ENCODE peak calls at places on chromosomes 1 and 21, in seven cellular contexts. One of them, this sample, is unnamed.

GRCh38 chr21:14545906-14546480 is at the start of gene SAMSN1:
- DNase-seq in vagina: no peak
- DNase-seq in GM13977: peak; percentile 23
- DNase-seq in right cardiac atrium: peak; percentile 52
- DNase-seq in heart right ventricle: no peak
- DNase-seq in HFFc6: no peak
- DNase-seq in NCI-H510A treated with DMSO at 0.1 percent for 48 hours: no peak
- DNase-seq in this sample: no peak

GRCh38 chr1:193435771-193436170 is 249.4 kb upstream of the B3GALT2 start:
- DNase-seq in vagina: no peak
- DNase-seq in GM13977: no peak
- DNase-seq in NCI-H510A treated with DMSO at 0.1 percent for 48 hours: no peak
- DNase-seq in HFFc6: no peak
- DNase-seq in heart right ventricle: no peak
- DNase-seq in right cardiac atrium: no peak
- DNase-seq in this sample: no peak

GRCh38 chr1:41025979-41026819 is 4.7 kb upstream of the SLFNL1 start:
- DNase-seq in heart right ventricle: no peak
- DNase-seq in GM13977: no peak
- DNase-seq in vagina: no peak
- DNase-seq in right cardiac atrium: no peak
- DNase-seq in HFFc6: no peak
- DNase-seq in NCI-H510A treated with DMSO at 0.1 percent for 48 hours: no peak
- DNase-seq in this sample: no peak

GRCh38 chr1:86140481-86140880 is 16.1 kb downstream of the COL24A1 start:
- DNase-seq in NCI-H510A treated with DMSO at 0.1 percent for 48 hours: no peak
- DNase-seq in GM13977: no peak
- DNase-seq in vagina: no peak
- DNase-seq in heart right ventricle: no peak
- DNase-seq in right cardiac atrium: peak; percentile 29
- DNase-seq in HFFc6: no peak
- DNase-seq in this sample: no peak

GRCh38 chr1:209405183-209405823 is 178.2 kb upstream of the CAMK1G start:
- DNase-seq in GM13977: no peak
- DNase-seq in NCI-H510A treated with DMSO at 0.1 percent for 48 hours: no peak
- DNase-seq in vagina: no peak
- DNase-seq in right cardiac atrium: no peak
- DNase-seq in heart right ventricle: no peak
- DNase-seq in HFFc6: peak; percentile 51
- DNase-seq in this sample: no peak

GRCh38 chr1:38029725-38030511 is 16.7 kb downstream of the POU3F1 start:
- DNase-seq in right cardiac atrium: peak; percentile 64
- DNase-seq in NCI-H510A treated with DMSO at 0.1 percent for 48 hours: peak; percentile 94
- DNase-seq in vagina: no peak
- DNase-seq in HFFc6: peak; percentile 67
- DNase-seq in GM13977: peak; percentile 77
- DNase-seq in heart right ventricle: peak; percentile 39
- DNase-seq in this sample: no peak

GRCh38 chr1:153775432-153776311 is 465 bp downstream of the SLC27A3 start:
- DNase-seq in NCI-H510A treated with DMSO at 0.1 percent for 48 hours: peak; percentile 79
- DNase-seq in right cardiac atrium: peak; percentile 90
- DNase-seq in heart right ventricle: peak; percentile 71
- DNase-seq in HFFc6: peak; percentile 35
- DNase-seq in vagina: no peak
- DNase-seq in GM13977: peak; percentile 79
- DNase-seq in this sample: peak; percentile 33

GRCh38 chr21:42684109-42684916 is 30.9 kb downstream of the PDE9A start:
- DNase-seq in vagina: no peak
- DNase-seq in right cardiac atrium: no peak
- DNase-seq in HFFc6: no peak
- DNase-seq in GM13977: no peak
- DNase-seq in heart right ventricle: no peak
- DNase-seq in NCI-H510A treated with DMSO at 0.1 percent for 48 hours: peak; percentile 17
- DNase-seq in this sample: no peak

GRCh38 chr1:171286032-171286705 is 27.8 kb upstream of the FMO4 start:
- DNase-seq in HFFc6: peak; percentile 15
- DNase-seq in vagina: no peak
- DNase-seq in NCI-H510A treated with DMSO at 0.1 percent for 48 hours: no peak
- DNase-seq in GM13977: no peak
- DNase-seq in right cardiac atrium: no peak
- DNase-seq in heart right ventricle: no peak
- DNase-seq in this sample: no peak

This sample was measured in NCI-H2029 treated with DMSO at 0.1 percent for 48 hours.